ENCODE peak calls at places on chromosomes 3 and 15, in eight cellular contexts. Y is cardiac muscle cell, K is MM.1S, V is upper lobe of right lung, N is endothelial cell, D is progenitor cell of endocrine pancreas, Q is K562, T is HFFc6. I is an unnamed sample.
A peak's percentile ranks its signal among the peaks of the same experiment; 100 is the strongest.

GRCh38 chr3:143216709-143217182 is 97.2 kb downstream of the CHST2 start:
- DNase-seq in K (peak; percentile 33), Q (no peak), Y (no peak), T (no peak), V (no peak), D (no peak), N (no peak), I (no peak)

GRCh38 chr3:67558429-67558828 is 96.0 kb downstream of the SUCLG2 start:
- DNase-seq in T (no peak), D (no peak), V (no peak), N (no peak), Q (no peak), Y (no peak), K (no peak), I (no peak)

GRCh38 chr15:88912500-88912921 is 668 bp downstream of the MFGE8 start:
- DNase-seq in Y (peak; percentile 29), K (no peak), Q (peak; percentile 57), V (no peak), N (peak; percentile 34), D (no peak), T (no peak), I (peak; percentile 19)

GRCh38 chr3:197787412-197787811 is 3.6 kb upstream of the LRCH3 start:
- DNase-seq in K (no peak), Y (no peak), N (no peak), D (no peak), V (no peak), Q (no peak), T (no peak), I (no peak)

GRCh38 chr3:113354307-113354706 is 87.0 kb downstream of the CFAP44 start:
- DNase-seq in V (no peak), N (no peak), K (no peak), T (no peak), Q (no peak), D (no peak), Y (no peak), I (no peak)

GRCh38 chr15:43225201-43225949 is 4.6 kb upstream of the EPB42 start:
- DNase-seq in K (peak; percentile 80), V (no peak), Y (peak; percentile 67), N (peak; percentile 41), Q (peak; percentile 56), T (peak; percentile 57), D (no peak), I (no peak)

GRCh38 chr3:128479558-128480086 is 12.9 kb upstream of the DNAJB8 start:
- DNase-seq in V (no peak), Q (no peak), D (no peak), Y (no peak), T (no peak), K (no peak), N (no peak), I (no peak)

GRCh38 chr3:138348107-138348949 is at the start of gene MRAS:
- DNase-seq in T (peak; percentile 71), V (peak; percentile 92), Q (peak; percentile 60), N (peak; percentile 69), Y (peak; percentile 97), D (peak; percentile 72), K (peak; percentile 29), I (peak; percentile 63)

GRCh38 chr15:70559223-70559823 is 204.0 kb downstream of the UACA start:
- DNase-seq in N (peak; percentile 44), V (no peak), D (no peak), T (peak; percentile 39), K (no peak), Y (peak; percentile 28), Q (no peak), I (no peak)

GRCh38 chr3:170027691-170028102 is 10.1 kb upstream of the GPR160 start:
- DNase-seq in N (no peak), Y (no peak), Q (no peak), D (no peak), V (no peak), K (no peak), T (no peak), I (no peak)

GRCh38 chr15:90691369-90691768 is 25.8 kb upstream of the BLM start:
- DNase-seq in D (no peak), V (peak; percentile 4), Y (no peak), T (no peak), N (no peak), Q (no peak), K (no peak), I (no peak)

GRCh38 chr3:128353361-128353965 is 113.2 kb downstream of the DNAJB8 start:
- DNase-seq in D (no peak), V (no peak), K (no peak), N (no peak), Q (no peak), Y (no peak), T (no peak), I (no peak)

GRCh38 chr3:120348065-120348980 is 831 bp downstream of the LRRC58 start:
- DNase-seq in N (no peak), T (peak; percentile 8), D (no peak), Y (peak; percentile 5), K (peak; percentile 76), Q (peak; percentile 26), V (no peak), I (no peak)

GRCh38 chr3:4772858-4773257 is 206.4 kb upstream of the BHLHE40 start:
- DNase-seq in T (no peak), N (no peak), D (no peak), V (no peak), Q (no peak), K (no peak), Y (no peak), I (no peak)

GRCh38 chr3:195450731-195451229 is 8.0 kb upstream of the ACAP2 start:
- DNase-seq in V (peak; percentile 64), D (no peak), Q (no peak), K (peak; percentile 36), T (peak; percentile 47), N (no peak), Y (no peak), I (no peak)

GRCh38 chr3:106126836-106127235 is 258.0 kb upstream of the CBLB start:
- DNase-seq in T (no peak), V (no peak), Y (no peak), K (no peak), Q (no peak), D (no peak), N (no peak), I (no peak)

GRCh38 chr3:142850395-142851023 is 38.4 kb downstream of the PCOLCE2 start:
- DNase-seq in V (no peak), Q (peak; percentile 46), D (no peak), K (no peak), N (no peak), Y (no peak), T (peak; percentile 82), I (no peak)

DNA sequence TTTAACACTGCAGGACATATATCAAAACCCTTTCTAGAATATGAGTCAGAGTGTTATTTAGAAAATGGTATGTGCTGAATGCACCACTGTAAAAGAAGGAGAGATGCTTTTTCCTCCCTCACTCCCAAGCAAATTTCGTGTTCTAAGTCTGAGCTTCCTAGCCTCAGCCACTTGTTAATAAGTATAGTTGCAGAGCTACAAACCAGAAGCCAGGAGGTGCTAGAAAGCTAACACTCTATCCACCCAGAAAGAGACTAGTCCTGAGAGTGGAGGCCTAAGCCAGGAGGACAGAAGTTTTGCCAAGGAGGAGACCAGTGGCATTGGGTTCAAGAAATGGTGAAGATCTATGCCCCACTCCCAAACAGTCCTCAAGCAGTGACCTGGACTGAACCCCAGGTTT is 40.5 kb upstream of the GYG1 start:
- DNase-seq in K (peak; percentile 25), V (no peak), D (no peak), N (no peak), Q (no peak), Y (no peak), T (no peak), I (no peak)
- TF ChIP-seq CTCF in K (peak; percentile 41), V (peak; percentile 12), D (no peak), N (no peak), Q (peak; percentile 20), Y (peak; percentile 23), T (peak; percentile 52), I (peak; percentile 12)

GRCh38 chr3:136947477-136947876 is 10.3 kb upstream of the IL20RB start:
- DNase-seq in T (no peak), N (no peak), V (no peak), Y (no peak), K (no peak), D (no peak), Q (no peak), I (no peak)

GRCh38 chr3:136950583-136950982 is 7.2 kb upstream of the IL20RB start:
- DNase-seq in T (no peak), D (no peak), K (no peak), N (no peak), Y (no peak), Q (no peak), V (no peak), I (no peak)

GRCh38 chr3:136949146-136949545 is 8.6 kb upstream of the IL20RB start:
- DNase-seq in V (no peak), K (no peak), Q (no peak), Y (no peak), N (no peak), D (no peak), T (no peak), I (no peak)

GRCh38 chr3:136952292-136952691 is 5.5 kb upstream of the IL20RB start:
- DNase-seq in V (no peak), D (no peak), T (peak; percentile 50), Y (no peak), K (no peak), Q (no peak), N (no peak), I (no peak)

GRCh38 chr3:136949708-136950107 is 8.1 kb upstream of the IL20RB start:
- DNase-seq in T (no peak), Q (no peak), D (no peak), K (no peak), V (no peak), N (no peak), Y (no peak), I (no peak)
- TF ChIP-seq CTCF in T (peak; percentile 73), Q (no peak), D (no peak), K (peak; percentile 8), V (peak; percentile 25), N (no peak), Y (no peak), I (no peak)

DNA sequence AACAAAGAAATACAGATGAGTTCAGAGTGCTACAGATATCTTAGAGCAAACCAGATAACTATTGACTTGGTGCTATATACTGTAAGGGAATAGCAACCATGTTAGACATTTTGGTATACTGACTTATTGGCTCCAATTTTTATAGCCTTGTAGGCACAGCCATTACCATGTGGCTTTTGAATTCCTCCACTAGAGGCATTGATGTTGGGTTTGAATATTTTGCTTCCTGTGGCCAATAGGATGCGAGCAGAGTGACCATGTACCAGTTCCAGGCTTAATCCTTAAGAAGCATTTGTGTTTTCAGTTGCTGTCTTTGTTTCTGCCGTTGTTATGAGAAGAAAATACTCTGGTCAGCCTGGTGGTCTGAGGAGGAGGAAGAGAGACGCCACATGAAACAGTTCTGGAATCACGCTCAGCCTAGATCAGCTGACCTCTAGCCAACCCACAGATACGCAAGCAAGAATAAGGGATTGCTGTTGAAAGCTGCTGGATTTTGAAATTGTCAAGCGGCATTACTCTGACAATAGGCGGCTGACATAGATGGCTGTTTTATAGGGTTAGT is 109.4 kb upstream of the TNIK start:
- DNase-seq in T (no peak), Y (no peak), K (no peak), D (no peak), V (no peak), N (no peak), Q (peak; percentile 34), I (no peak)
- TF ChIP-seq CTCF in T (peak; percentile 37), Y (no peak), K (peak; percentile 15), D (peak; percentile 6), V (no peak), N (no peak), Q (peak; percentile 45), I (peak; percentile 15)

GRCh38 chr3:13879946-13880810 is at the start of gene WNT7A:
- DNase-seq in K (no peak), D (peak; percentile 59), Y (peak; percentile 74), V (peak; percentile 71), N (peak; percentile 80), Q (peak; percentile 62), T (no peak), I (peak; percentile 70)
- TF ChIP-seq CTCF in K (no peak), D (peak; percentile 84), Y (peak; percentile 56), V (peak; percentile 58), N (peak; percentile 74), Q (peak; percentile 82), T (peak; percentile 67), I (peak; percentile 91)